ENCODE peak calls at places on chromosomes 3 and 15, in eight cellular contexts. T is heart left ventricle, C is endothelial cell of umbilical vein, G is transverse colon, F is breast epithelium, R is stomach, U is prostate gland, B is spleen. V is an unnamed sample.

GRCh38 chr15:73518876-73519594 is 76.1 kb downstream of the REC114 start:
- DNase-seq in B (no peak), F (no peak), C (no peak), T (no peak), U (no peak), G (no peak), R (no peak), V (peak; percentile 8)

GRCh38 chr3:54731697-54732445 is 196.0 kb downstream of the LRTM1 start:
- DNase-seq in B (no peak), F (no peak), R (no peak), C (no peak), U (no peak), T (no peak), G (no peak), V (no peak)

GRCh38 chr3:112894258-112894657 is 47.6 kb upstream of the CD200R1L start:
- DNase-seq in R (no peak), F (no peak), T (no peak), G (no peak), C (no peak), U (no peak), B (no peak), V (peak; percentile 5)

GRCh38 chr15:47961401-47962090 is 159.2 kb upstream of the SLC24A5 start:
- DNase-seq in U (no peak), B (no peak), T (no peak), R (no peak), G (peak; percentile 32), C (no peak), F (no peak), V (peak; percentile 70)

GRCh38 chr15:92130906-92131305 is 262.8 kb upstream of the ST8SIA2 start:
- DNase-seq in C (no peak), B (no peak), F (no peak), G (no peak), U (no peak), R (no peak), T (no peak), V (no peak)

GRCh38 chr3:187832202-187832601 is 86.9 kb upstream of the BCL6 start:
- DNase-seq in F (no peak), C (no peak), R (no peak), B (no peak), U (no peak), T (no peak), G (no peak), V (no peak)

GRCh38 chr15:101068961-101069734 is 150.0 kb downstream of the LRRK1 start:
- DNase-seq in U (no peak), G (no peak), C (peak; percentile 33), R (no peak), T (no peak), B (peak; percentile 51), F (peak; percentile 30), V (no peak)

GRCh38 chr15:40695469-40695910 is 516 bp downstream of the RAD51 start:
- DNase-seq in F (no peak), B (no peak), U (no peak), C (peak; percentile 43), T (no peak), R (no peak), G (no peak), V (no peak)

GRCh38 chr15:90681480-90681879 is 35.7 kb upstream of the BLM start:
- DNase-seq in G (no peak), U (no peak), C (peak; percentile 28), R (no peak), B (no peak), F (no peak), T (no peak), V (no peak)

GRCh38 chr3:53612508-53612907 is 118.1 kb downstream of the CACNA1D start:
- DNase-seq in C (no peak), G (no peak), T (no peak), F (no peak), B (no peak), U (no peak), R (no peak), V (no peak)

DNA sequence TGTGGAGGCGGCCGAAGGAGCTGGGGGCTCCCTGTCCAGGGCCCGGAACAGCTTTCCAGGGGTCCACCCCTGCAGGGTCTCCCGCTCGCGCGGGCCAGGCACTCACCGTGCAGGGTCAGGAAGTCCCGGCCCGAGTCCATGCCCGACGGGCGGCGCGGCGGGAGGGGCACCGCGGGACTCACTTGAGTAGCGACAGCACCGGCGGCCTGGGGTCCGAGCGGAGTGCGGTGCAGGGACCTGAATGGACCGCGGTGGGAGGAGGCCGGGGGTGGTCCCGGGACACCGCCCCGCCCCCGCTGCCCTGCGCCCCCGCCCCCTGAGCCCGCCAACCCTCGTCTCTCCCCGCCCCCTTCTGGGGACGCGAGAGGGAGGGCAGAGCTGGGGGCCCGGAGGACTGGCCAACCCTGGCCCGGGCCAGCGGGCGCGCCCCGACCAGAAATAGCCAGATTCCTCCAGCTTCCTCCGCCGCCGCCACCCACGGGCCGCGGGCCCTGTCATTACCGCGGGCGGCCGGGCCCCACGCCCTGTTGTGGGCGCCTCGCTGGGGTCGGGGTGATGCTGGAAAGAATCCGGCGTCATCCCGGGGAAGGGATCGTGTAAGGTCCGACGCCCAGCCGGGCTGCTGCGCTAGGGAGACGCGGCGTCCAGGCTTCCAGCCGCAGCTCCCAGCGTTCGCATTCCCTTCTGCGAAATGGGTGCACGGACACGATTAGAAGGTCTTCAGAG is at the start of gene PLCD1:
- DNase-seq in G (peak; percentile 79), T (peak; percentile 91), C (peak; percentile 43), U (peak; percentile 57), F (peak; percentile 62), B (peak; percentile 91), R (peak; percentile 71), V (no peak)
- TF ChIP-seq POLR2A in G (peak; percentile 40), T (no peak), C (peak; percentile 33), U (peak; percentile 64), F (no peak), B (no peak), R (no peak), V (no peak)

GRCh38 chr15:32030795-32031194 is 480 bp downstream of the CHRNA7 start:
- DNase-seq in B (no peak), C (no peak), F (no peak), U (no peak), R (no peak), T (no peak), G (no peak), V (peak; percentile 9)

GRCh38 chr15:32029409-32029861 is 880 bp upstream of the CHRNA7 start:
- DNase-seq in T (no peak), B (peak; percentile 71), G (peak; percentile 22), C (peak; percentile 10), R (peak; percentile 35), U (no peak), F (no peak), V (peak; percentile 25)

GRCh38 chr15:32033186-32033890 is 3.0 kb downstream of the CHRNA7 start:
- DNase-seq in F (no peak), B (no peak), R (peak; percentile 53), U (peak; percentile 47), T (no peak), G (peak; percentile 11), C (no peak), V (no peak)

GRCh38 chr15:32028921-32029320 is 1.4 kb upstream of the CHRNA7 start:
- DNase-seq in U (no peak), T (no peak), G (no peak), F (no peak), C (no peak), R (no peak), B (no peak), V (no peak)

GRCh38 chr15:32029862-32030781 is at the start of gene CHRNA7:
- DNase-seq in F (peak; percentile 22), B (peak; percentile 79), U (peak; percentile 70), T (peak; percentile 71), G (peak; percentile 65), C (peak; percentile 19), R (peak; percentile 76), V (peak; percentile 54)
- TF ChIP-seq CTCF in F (peak; percentile 21), B (peak; percentile 16), U (no peak), T (peak; percentile 21), G (peak; percentile 39), C (no peak), R (peak; percentile 24), V (no peak)

DNA sequence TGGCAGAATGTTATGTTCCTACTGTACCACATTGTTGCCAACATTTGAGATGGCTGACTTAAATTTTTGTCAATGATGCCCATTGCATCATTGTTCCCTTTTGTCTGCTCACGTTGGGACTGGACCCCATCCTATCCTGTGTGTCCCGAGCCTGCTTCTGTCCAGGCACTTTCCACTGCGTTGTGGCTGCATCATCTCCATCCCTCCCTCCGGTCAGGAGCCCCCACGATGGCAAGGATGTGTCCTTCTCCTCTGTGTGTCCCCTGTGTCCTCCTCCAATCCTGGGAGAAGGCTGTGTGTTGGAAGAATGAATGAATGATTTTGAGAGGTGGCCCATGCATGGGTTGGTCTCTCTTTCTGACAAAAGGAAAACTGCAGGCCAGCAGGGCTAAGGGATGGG is 19.4 kb upstream of the MRPS22 start:
- DNase-seq in B (no peak), G (no peak), T (no peak), C (no peak), U (no peak), R (no peak), F (no peak), V (no peak)
- TF ChIP-seq POLR2A in B (no peak), G (no peak), T (no peak), C (no peak), U (no peak), R (no peak), F (no peak), V (no peak)

GRCh38 chr3:182239316-182239715 is 527.6 kb downstream of the SOX2 start:
- DNase-seq in B (no peak), T (no peak), G (no peak), U (no peak), F (no peak), C (no peak), R (no peak), V (no peak)
- TF ChIP-seq CTCF in B (no peak), T (no peak), G (no peak), U (no peak), F (no peak), C (no peak), R (no peak), V (no peak)

GRCh38 chr3:127590593-127591477 is at the start of gene TPRA1:
- DNase-seq in T (peak; percentile 91), B (peak; percentile 95), C (peak; percentile 96), G (peak; percentile 90), F (peak; percentile 94), U (peak; percentile 92), R (peak; percentile 89), V (peak; percentile 98)
- TF ChIP-seq POLR2A in T (no peak), B (no peak), C (peak; percentile 23), G (peak; percentile 43), F (no peak), U (peak; percentile 62), R (no peak), V (peak; percentile 52)

GRCh38 chr3:71240035-71240434 is 343.5 kb downstream of the FOXP1 start:
- DNase-seq in B (no peak), U (no peak), G (no peak), C (no peak), T (no peak), R (no peak), F (no peak), V (no peak)

GRCh38 chr3:71243230-71243629 is 340.3 kb downstream of the FOXP1 start:
- DNase-seq in B (no peak), R (no peak), G (no peak), C (no peak), T (no peak), F (no peak), U (no peak), V (no peak)

GRCh38 chr3:71237661-71238060 is 345.9 kb downstream of the FOXP1 start:
- DNase-seq in C (no peak), B (no peak), T (no peak), R (no peak), U (no peak), G (no peak), F (no peak), V (no peak)

GRCh38 chr3:71241981-71242552 is 341.5 kb downstream of the FOXP1 start:
- DNase-seq in G (no peak), R (no peak), U (no peak), T (no peak), B (no peak), C (no peak), F (no peak), V (no peak)

GRCh38 chr3:71238267-71238985 is 345.1 kb downstream of the FOXP1 start:
- DNase-seq in R (no peak), G (no peak), B (no peak), U (no peak), F (no peak), C (no peak), T (no peak), V (no peak)
- TF ChIP-seq CTCF in R (no peak), G (no peak), B (no peak), U (no peak), F (no peak), C (no peak), T (no peak), V (no peak)

V was measured in NB4.